ENCODE peak calls at places on chromosomes 4 and X, in nine cellular contexts. N, Y, Q, F, S, E, T, W and D are unnamed samples.

GRCh38 chrX:40644821-40645358 is 2.5 kb downstream of the CXorf38 start:
- DNase-seq in N (no peak), Y (peak), Q (peak), F (peak), S (peak), E (peak), T (peak), W (peak), D (peak)

GRCh38 chr4:13928214-13928613 is 300.7 kb upstream of the BOD1L1 start:
- DNase-seq in N (no peak), Y (no peak), Q (no peak), F (no peak), S (no peak), E (no peak), T (no peak), W (no peak), D (no peak)

GRCh38 chr4:108060164-108060563 is 70.5 kb downstream of the HADH start:
- DNase-seq in N (peak), Y (no peak), Q (no peak), F (peak), S (peak), E (peak), T (no peak), W (peak), D (no peak)

GRCh38 chr4:33625762-33626161 is 2618.6 kb downstream of the ARAP2 start:
- DNase-seq in N (peak), Y (no peak), Q (no peak), F (no peak), S (no peak), E (peak), T (no peak), W (no peak), D (no peak)

GRCh38 chrX:24515447-24515846 is 50.4 kb downstream of the PDK3 start:
- DNase-seq in N (peak), Y (no peak), Q (no peak), F (peak), S (no peak), E (peak), T (no peak), W (peak), D (no peak)

GRCh38 chrX:13689519-13690211 is 737 bp downstream of the RAB9A start:
- DNase-seq in N (no peak), Y (no peak), Q (no peak), F (peak), S (peak), E (no peak), T (no peak), W (peak), D (no peak)

GRCh38 chrX:22629105-22629725 is 356.5 kb downstream of the CBLL2 start:
- DNase-seq in N (no peak), Y (no peak), Q (no peak), F (peak), S (no peak), E (peak), T (no peak), W (peak), D (no peak)

GRCh38 chrX:12497832-12498591 is 293.2 kb upstream of the PRPS2 start:
- DNase-seq in N (peak), Y (no peak), Q (no peak), F (no peak), S (no peak), E (no peak), T (no peak), W (no peak), D (no peak)

GRCh38 chr4:95048296-95048695 is 290.5 kb downstream of the BMPR1B start:
- DNase-seq in N (no peak), Y (no peak), Q (no peak), F (no peak), S (no peak), E (no peak), T (no peak), W (peak), D (no peak)

GRCh38 chrX:150887906-150888465 is 10.5 kb downstream of the CD99L2 start:
- DNase-seq in N (no peak), Y (no peak), Q (no peak), F (peak), S (no peak), E (no peak), T (no peak), W (peak), D (peak)

GRCh38 chr4:1715002-1715761 is 3.1 kb upstream of the SLBP start:
- DNase-seq in N (no peak), Y (no peak), Q (no peak), F (no peak), S (no peak), E (no peak), T (no peak), W (no peak), D (no peak)

GRCh38 chrX:107000013-107000515 is at the start of gene MORC4:
- DNase-seq in N (peak), Y (peak), Q (peak), F (peak), S (peak), E (peak), T (peak), W (peak), D (peak)

GRCh38 chr4:138945401-138945800 is 70.2 kb upstream of the NOCT start:
- DNase-seq in N (no peak), Y (no peak), Q (no peak), F (no peak), S (no peak), E (no peak), T (no peak), W (no peak), D (no peak)

GRCh38 chrX:108270280-108270679 is 167.9 kb downstream of the COL4A6 start:
- DNase-seq in N (no peak), Y (no peak), Q (peak), F (no peak), S (no peak), E (no peak), T (no peak), W (no peak), D (no peak)

GRCh38 chr4:40980318-40980883 is 230.6 kb downstream of the NSUN7 start:
- DNase-seq in N (peak), Y (no peak), Q (no peak), F (no peak), S (no peak), E (peak), T (no peak), W (no peak), D (no peak)

GRCh38 chr4:109733728-109734127 is 3.9 kb upstream of the PLA2G12A start:
- DNase-seq in N (no peak), Y (no peak), Q (no peak), F (no peak), S (no peak), E (no peak), T (no peak), W (no peak), D (no peak)

GRCh38 chr4:155722816-155723499 is 35.9 kb upstream of the GUCY1B1 start:
- DNase-seq in N (no peak), Y (no peak), Q (no peak), F (peak), S (no peak), E (no peak), T (no peak), W (peak), D (peak)

GRCh38 chr4:85084371-85085170 is 118.1 kb upstream of the WDFY3 start:
- DNase-seq in N (no peak), Y (no peak), Q (peak), F (peak), S (peak), E (peak), T (no peak), W (peak), D (peak)

GRCh38 chr4:90127223-90127705 is at the start of gene CCSER1:
- DNase-seq in N (peak), Y (peak), Q (peak), F (peak), S (peak), E (peak), T (peak), W (peak), D (no peak)

GRCh38 chr4:114378306-114378903 is 220.2 kb upstream of the UGT8 start:
- DNase-seq in N (no peak), Y (no peak), Q (no peak), F (peak), S (no peak), E (peak), T (no peak), W (peak), D (peak)

GRCh38 chr4:54661686-54662085 is 3.9 kb downstream of the KIT start:
- DNase-seq in N (no peak), Y (no peak), Q (no peak), F (peak), S (no peak), E (peak), T (no peak), W (peak), D (peak)

GRCh38 chr4:56049428-56050212 is 100.9 kb downstream of the CEP135 start:
- DNase-seq in N (peak), Y (peak), Q (no peak), F (no peak), S (no peak), E (peak), T (no peak), W (peak), D (no peak)
- TF ChIP-seq CTCF in N (no peak), Y (no peak), Q (no peak), F (no peak), S (no peak), E (no peak), T (no peak), W (no peak), D (no peak)

GRCh38 chrX:114037515-114037914 is 546.4 kb upstream of the HTR2C start:
- DNase-seq in N (peak), Y (no peak), Q (no peak), F (no peak), S (no peak), E (no peak), T (no peak), W (no peak), D (no peak)

GRCh38 chrX:114038358-114038757 is 545.5 kb upstream of the HTR2C start:
- DNase-seq in N (no peak), Y (no peak), Q (no peak), F (no peak), S (no peak), E (no peak), T (no peak), W (no peak), D (no peak)
- H3K4me3 ChIP-seq in N (no peak), Y (no peak), Q (no peak), F (no peak), S (no peak), E (no peak), T (no peak), W (no peak), D (no peak)

GRCh38 chr4:8202108-8202507 is 3.0 kb downstream of the SH3TC1 start:
- DNase-seq in N (no peak), Y (no peak), Q (no peak), F (no peak), S (no peak), E (no peak), T (no peak), W (no peak), D (no peak)
- TF ChIP-seq CTCF in N (no peak), Y (no peak), Q (no peak), F (no peak), S (no peak), E (no peak), T (no peak), W (no peak), D (no peak)

GRCh38 chr4:24322986-24323385 is 261.4 kb downstream of the DHX15 start:
- DNase-seq in N (no peak), Y (no peak), Q (no peak), F (no peak), S (no peak), E (no peak), T (no peak), W (peak), D (no peak)

GRCh38 chr4:24322517-24322916 is 261.8 kb downstream of the DHX15 start:
- DNase-seq in N (peak), Y (no peak), Q (no peak), F (peak), S (no peak), E (no peak), T (no peak), W (peak), D (peak)

GRCh38 chr4:24321151-24321550 is 263.2 kb downstream of the DHX15 start:
- DNase-seq in N (no peak), Y (no peak), Q (no peak), F (peak), S (no peak), E (no peak), T (no peak), W (peak), D (peak)

DNA sequence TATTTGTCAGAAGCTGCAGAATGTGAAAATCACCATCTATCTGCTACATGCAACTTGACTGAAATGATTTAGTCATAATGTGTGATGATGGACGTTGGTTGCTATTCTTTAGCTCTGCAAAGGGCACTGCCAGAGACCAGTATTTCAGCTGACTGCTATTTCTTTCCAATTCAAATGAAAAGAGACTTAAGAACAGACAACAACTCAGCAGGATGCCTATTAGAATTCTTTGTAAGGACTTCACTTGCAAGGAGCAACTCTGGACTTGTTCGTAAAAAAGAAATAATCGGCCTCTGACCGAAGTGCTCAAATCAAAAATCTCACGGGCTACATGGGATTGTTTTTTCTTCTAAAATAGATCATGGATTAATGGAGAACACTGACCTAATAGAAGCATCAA is 262.7 kb downstream of the DHX15 start:
- DNase-seq in N (no peak), Y (no peak), Q (no peak), F (no peak), S (no peak), E (no peak), T (no peak), W (no peak), D (no peak)
- H3K4me3 ChIP-seq in N (no peak), Y (no peak), Q (no peak), F (no peak), S (no peak), E (no peak), T (no peak), W (no peak), D (no peak)

GRCh38 chr4:82433791-82434190 is 3.4 kb downstream of the ENOPH1 start:
- DNase-seq in N (no peak), Y (no peak), Q (no peak), F (no peak), S (no peak), E (no peak), T (no peak), W (no peak), D (no peak)

GRCh38 chr4:82437285-82438005 is 7.1 kb downstream of the ENOPH1 start:
- DNase-seq in N (no peak), Y (no peak), Q (peak), F (peak), S (no peak), E (peak), T (no peak), W (peak), D (no peak)

GRCh38 chr4:82434949-82435348 is 4.6 kb downstream of the ENOPH1 start:
- DNase-seq in N (no peak), Y (no peak), Q (no peak), F (no peak), S (no peak), E (no peak), T (no peak), W (no peak), D (no peak)

GRCh38 chr4:82436780-82437179 is 6.4 kb downstream of the ENOPH1 start:
- DNase-seq in N (no peak), Y (no peak), Q (no peak), F (no peak), S (no peak), E (no peak), T (no peak), W (no peak), D (no peak)

DNA sequence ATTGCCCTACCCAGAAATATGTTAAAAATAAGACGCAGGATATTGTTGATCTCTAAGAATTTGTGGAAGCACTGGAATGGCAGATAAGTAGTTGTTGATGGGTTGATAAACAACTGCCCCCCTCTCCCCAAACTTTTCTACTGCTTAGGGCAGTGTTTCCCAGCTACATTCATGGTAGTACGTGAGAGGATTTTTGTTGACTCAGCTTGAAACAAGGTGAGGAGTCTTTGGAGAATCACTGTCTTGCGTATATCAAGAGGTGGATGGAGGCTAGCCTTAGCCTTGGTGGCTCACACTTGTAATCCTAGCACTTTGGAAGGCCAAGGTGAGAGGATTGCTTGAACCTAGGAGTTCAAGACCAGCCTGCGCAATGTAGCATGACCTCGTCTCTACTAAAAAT is 5.7 kb downstream of the ENOPH1 start:
- DNase-seq in N (no peak), Y (no peak), Q (no peak), F (no peak), S (no peak), E (no peak), T (no peak), W (no peak), D (no peak)
- TF ChIP-seq CTCF in N (no peak), Y (no peak), Q (no peak), F (no peak), S (no peak), E (no peak), T (no peak), W (no peak), D (no peak)

GRCh38 chr4:182202650-182203049 is 40.6 kb upstream of the TENM3 start:
- DNase-seq in N (no peak), Y (no peak), Q (no peak), F (no peak), S (no peak), E (no peak), T (no peak), W (no peak), D (no peak)
- H3K4me3 ChIP-seq in N (no peak), Y (no peak), Q (no peak), F (no peak), S (no peak), E (no peak), T (no peak), W (no peak), D (no peak)

GRCh38 chr4:153916273-153916755 is 127.4 kb upstream of the SFRP2 start:
- DNase-seq in N (no peak), Y (no peak), Q (no peak), F (no peak), S (no peak), E (no peak), T (no peak), W (no peak), D (no peak)

GRCh38 chr4:153922148-153922547 is 133.3 kb upstream of the SFRP2 start:
- DNase-seq in N (no peak), Y (no peak), Q (no peak), F (no peak), S (no peak), E (no peak), T (no peak), W (no peak), D (no peak)

DNA sequence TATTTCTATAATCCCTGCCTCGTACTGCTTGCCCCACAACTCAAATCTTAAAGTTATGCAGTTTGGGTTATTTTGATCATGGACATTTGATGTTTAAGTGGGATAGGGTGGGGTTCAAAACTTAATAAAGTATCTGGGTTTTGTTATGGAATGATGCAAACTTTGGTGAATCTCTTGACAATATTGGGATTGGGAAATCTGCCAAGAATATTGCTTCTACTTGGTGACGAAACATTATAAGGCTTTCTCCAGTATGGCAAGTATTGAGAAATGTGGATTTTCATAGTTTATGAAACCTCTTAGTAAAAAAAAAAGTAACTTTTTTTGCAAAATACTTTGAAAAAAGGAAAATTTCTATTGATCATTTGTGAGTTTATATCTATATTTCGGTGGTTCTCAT is 130.8 kb upstream of the SFRP2 start:
- DNase-seq in N (no peak), Y (no peak), Q (no peak), F (no peak), S (no peak), E (peak), T (no peak), W (no peak), D (no peak)
- TF ChIP-seq CTCF in N (no peak), Y (no peak), Q (no peak), F (no peak), S (no peak), E (no peak), T (no peak), W (no peak), D (no peak)